ENCODE peak calls at places on chromosomes 6 and 20, in five cellular contexts. M, W, V, T and P are unnamed samples.
A peak's percentile ranks its signal among the peaks of the same experiment; 100 is the strongest.

GRCh38 chr20:62845818-62846527 is 15.6 kb downstream of the TCFL5 start:
- DNase-seq in M (no peak), W (no peak), V (no peak), T (no peak), P (no peak)

GRCh38 chr6:91716361-91716760 is 1129.5 kb upstream of the MAP3K7 start:
- DNase-seq in M (no peak), W (no peak), V (no peak), T (no peak), P (no peak)

GRCh38 chr6:158039571-158040050 is 57.9 kb downstream of the SYNJ2 start:
- DNase-seq in M (peak; percentile 69), W (no peak), V (no peak), T (no peak), P (no peak)

GRCh38 chr20:17648306-17648646 is 33.8 kb downstream of the RRBP1 start:
- DNase-seq in M (no peak), W (no peak), V (no peak), T (no peak), P (no peak)

GRCh38 chr6:511488-512137 is 120.1 kb downstream of the IRF4 start:
- DNase-seq in M (no peak), W (no peak), V (no peak), T (no peak), P (no peak)

GRCh38 chr20:35772563-35773058 is 796 bp downstream of the PHF20 start:
- DNase-seq in M (no peak), W (no peak), V (no peak), T (peak; percentile 22), P (no peak)

GRCh38 chr6:37130704-37131103 is 39.2 kb upstream of the PIM1 start:
- DNase-seq in M (peak; percentile 86), W (no peak), V (no peak), T (peak; percentile 70), P (peak; percentile 72)

GRCh38 chr6:154488802-154489437 is 21.6 kb downstream of the CNKSR3 start:
- DNase-seq in M (no peak), W (no peak), V (no peak), T (no peak), P (no peak)

GRCh38 chr6:157518399-157519250 is 137.6 kb downstream of the ZDHHC14 start:
- DNase-seq in M (no peak), W (no peak), V (no peak), T (no peak), P (no peak)

GRCh38 chr20:62219101-62219991 is 732 bp downstream of the HRH3 start:
- DNase-seq in M (no peak), W (no peak), V (peak; percentile 67), T (no peak), P (no peak)

GRCh38 chr6:101396552-101397173 is 3.2 kb downstream of the GRIK2 start:
- DNase-seq in M (no peak), W (peak; percentile 77), V (peak; percentile 81), T (no peak), P (peak; percentile 52)

GRCh38 chr20:53708129-53708968 is 114.7 kb upstream of the ZNF217 start:
- DNase-seq in M (no peak), W (peak; percentile 72), V (no peak), T (no peak), P (no peak)

GRCh38 chr20:12597491-12597890 is 411.3 kb upstream of the SPTLC3 start:
- DNase-seq in M (no peak), W (peak; percentile 81), V (no peak), T (peak; percentile 23), P (no peak)

GRCh38 chr20:12596863-12597262 is 411.9 kb upstream of the SPTLC3 start:
- DNase-seq in M (no peak), W (no peak), V (no peak), T (no peak), P (no peak)

GRCh38 chr20:12594410-12595130 is 414.2 kb upstream of the SPTLC3 start:
- DNase-seq in M (no peak), W (no peak), V (no peak), T (no peak), P (peak; percentile 9)

GRCh38 chr20:12593342-12593741 is 415.4 kb upstream of the SPTLC3 start:
- DNase-seq in M (no peak), W (no peak), V (no peak), T (no peak), P (no peak)

DNA sequence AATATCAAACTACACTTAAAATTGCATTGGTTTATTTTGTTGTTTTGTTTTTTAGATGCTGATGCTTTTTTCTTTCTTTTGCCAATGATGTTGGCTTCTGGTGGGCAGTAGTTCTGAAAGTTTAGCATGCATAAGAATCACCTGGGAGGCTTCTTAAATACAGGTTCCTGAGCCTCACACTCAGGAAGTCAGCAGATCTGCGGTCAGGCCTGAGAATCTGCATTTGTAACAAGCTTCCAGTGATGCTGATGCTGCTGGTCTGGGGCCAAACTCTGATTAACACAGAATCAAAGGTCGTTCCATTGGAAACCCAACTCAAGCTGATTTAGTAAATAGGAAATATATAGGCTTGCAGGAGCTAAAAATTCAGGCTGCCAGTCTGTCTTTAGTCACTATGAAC is 412.9 kb upstream of the SPTLC3 start:
- DNase-seq in M (no peak), W (peak; percentile 24), V (no peak), T (no peak), P (no peak)
- H3K4me3 ChIP-seq in M (no peak overlapping the region), W (no peak overlapping the region), V (no peak overlapping the region), T (no peak overlapping the region), P (no peak overlapping the region)

DNA sequence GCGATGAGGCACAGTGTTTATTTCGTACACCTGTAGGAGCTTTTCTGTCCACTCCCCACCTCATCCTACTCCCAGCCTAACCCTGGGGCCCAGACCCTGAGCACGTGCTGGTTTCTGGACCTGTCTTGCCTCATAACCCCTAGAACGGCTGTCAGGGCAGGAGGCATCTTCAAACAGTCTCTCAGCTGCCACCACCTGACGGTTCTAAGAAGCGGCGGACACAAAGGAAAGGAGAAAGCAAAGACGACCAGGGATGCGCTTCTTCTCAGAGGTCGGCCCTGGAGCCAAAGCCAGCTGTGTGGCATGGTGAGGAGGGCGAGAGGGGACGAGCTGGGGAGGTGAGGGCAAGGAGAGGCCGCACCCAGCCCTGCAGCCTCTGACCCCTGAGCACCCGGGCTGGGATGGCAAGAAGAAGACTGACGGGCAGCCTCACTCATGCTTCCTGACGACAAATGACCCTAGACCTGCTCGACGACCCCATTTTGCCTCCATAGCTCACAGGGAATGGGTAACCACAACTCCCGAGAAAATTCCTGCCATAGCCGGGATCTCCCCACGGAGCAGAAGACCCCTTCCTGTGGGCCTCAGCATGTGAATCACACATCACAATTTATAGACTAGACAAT is 62.1 kb downstream of the WDR27 start:
- DNase-seq in M (no peak), W (no peak), V (no peak), T (peak; percentile 38), P (no peak)
- TF ChIP-seq CTCF in M (no peak), W (no peak), V (no peak), T (no peak), P (no peak)

GRCh38 chr6:70303034-70303525 is at the start of gene COL9A1:
- DNase-seq in M (no peak), W (no peak), V (no peak), T (no peak), P (no peak)

GRCh38 chr6:70304611-70305010 is 1.7 kb upstream of the COL9A1 start:
- DNase-seq in M (no peak), W (no peak), V (no peak), T (no peak), P (no peak)

GRCh38 chr6:70312165-70312564 is 9.3 kb upstream of the COL9A1 start:
- DNase-seq in M (no peak), W (peak; percentile 96), V (no peak), T (no peak), P (peak; percentile 92)

GRCh38 chr6:70310063-70310694 is 7.3 kb upstream of the COL9A1 start:
- DNase-seq in M (no peak), W (peak; percentile 65), V (no peak), T (no peak), P (peak; percentile 72)

DNA sequence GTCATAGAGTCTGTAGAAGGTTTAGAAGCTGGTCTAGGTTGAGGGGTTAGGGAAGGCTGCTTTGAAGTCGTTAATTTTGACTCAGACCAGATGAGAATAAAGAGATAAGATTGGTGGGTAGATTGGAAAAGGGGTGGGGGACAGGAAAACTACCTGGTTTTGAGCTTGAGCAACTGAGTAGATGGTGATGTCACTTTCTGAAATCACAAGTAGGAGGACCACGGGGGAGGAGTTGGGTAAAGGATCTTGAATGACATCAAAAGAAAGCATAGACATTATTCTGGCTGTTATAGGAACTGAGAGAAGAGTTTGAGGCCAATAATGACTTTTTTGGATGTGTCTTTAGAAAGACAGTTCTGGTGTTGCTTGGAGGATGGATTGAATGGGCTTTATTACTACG is 4.1 kb upstream of the COL9A1 start:
- DNase-seq in M (no peak), W (no peak), V (no peak), T (no peak), P (no peak)
- H3K27me3 ChIP-seq in M (no peaks in the 10 kb centered on the region), W (peaks cover 23% of the 10 kb centered on the region), V (no peaks in the 10 kb centered on the region), T (no peaks in the 10 kb centered on the region), P (peaks cover 18% of the 10 kb centered on the region)

GRCh38 chr6:7119272-7119801 is 11.6 kb downstream of the RREB1 start:
- DNase-seq in M (no peak), W (no peak), V (no peak), T (no peak), P (no peak)

GRCh38 chr6:7112741-7113313 is 5.1 kb downstream of the RREB1 start:
- DNase-seq in M (peak; percentile 41), W (no peak), V (no peak), T (no peak), P (peak; percentile 78)

GRCh38 chr6:7111095-7111690 is 3.4 kb downstream of the RREB1 start:
- DNase-seq in M (no peak), W (no peak), V (no peak), T (no peak), P (no peak)

GRCh38 chr6:7115452-7116223 is 7.9 kb downstream of the RREB1 start:
- DNase-seq in M (no peak), W (no peak), V (no peak), T (peak; percentile 28), P (no peak)

GRCh38 chr6:7114744-7115451 is 7.1 kb downstream of the RREB1 start:
- DNase-seq in M (no peak), W (no peak), V (no peak), T (no peak), P (no peak)
- H3K4me3 ChIP-seq in M (no peak overlapping the region), W (no peak overlapping the region), V (no peak overlapping the region), T (no peak overlapping the region), P (no peak overlapping the region)

GRCh38 chr6:109706513-109706912 is 15.4 kb downstream of the FIG4 start:
- DNase-seq in M (no peak), W (no peak), V (no peak), T (no peak), P (no peak)
- TF ChIP-seq CTCF in M (no peak), W (no peak), V (no peak), T (no peak), P (no peak)

GRCh38 chr20:64105846-64106434 is 1.4 kb downstream of the NPBWR2 start:
- DNase-seq in M (peak; percentile 3), W (no peak), V (peak; percentile 43), T (no peak), P (no peak)
- H3K27me3 ChIP-seq in M (peaks cover 31% of the 10 kb centered on the region), W (peaks cover 92% of the 10 kb centered on the region), V (peaks cover 17% of the 10 kb centered on the region), T (peaks cover 15% of the 10 kb centered on the region), P (peaks cover 19% of the 10 kb centered on the region)

GRCh38 chr6:33634986-33635385 is 13.9 kb downstream of the ITPR3 start:
- DNase-seq in M (no peak), W (no peak), V (no peak), T (no peak), P (no peak)

GRCh38 chr6:33632603-33633039 is 11.5 kb downstream of the ITPR3 start:
- DNase-seq in M (peak; percentile 39), W (no peak), V (peak; percentile 96), T (no peak), P (peak; percentile 54)

GRCh38 chr6:33633462-33634158 is 12.5 kb downstream of the ITPR3 start:
- DNase-seq in M (peak; percentile 61), W (peak; percentile 67), V (peak; percentile 80), T (peak; percentile 58), P (peak; percentile 52)

GRCh38 chr6:33633084-33633461 is 12.0 kb downstream of the ITPR3 start:
- DNase-seq in M (no peak), W (no peak), V (no peak), T (no peak), P (no peak)

GRCh38 chr6:33634203-33634727 is 13.1 kb downstream of the ITPR3 start:
- DNase-seq in M (no peak), W (no peak), V (no peak), T (no peak), P (no peak)
- H3K4me3 ChIP-seq in M (peak overlapping the region; percentile 57), W (peak overlapping the region; percentile 34), V (peak overlapping the region; percentile 35), T (peak overlapping the region; percentile 24), P (peak overlapping the region; percentile 35)